ENCODE peak calls at places on chromosomes 2 and 18, in four cellular contexts. G is K562, M is SK-N-SH, B is GM12878. U is an unnamed sample.

GRCh38 chr2:119218478-119219064 is 5.1 kb upstream of the STEAP3 start:
- DNase-seq in B (no peak), M (no peak), G (peak; percentile 76), U (no peak)

GRCh38 chr2:192828175-192828574 is 633.4 kb upstream of the TMEFF2 start:
- DNase-seq in G (no peak), B (no peak), M (no peak), U (no peak)

GRCh38 chr18:57806201-57806890 is 3.2 kb upstream of the ATP8B1 start:
- DNase-seq in M (no peak), B (no peak), G (no peak), U (no peak)

GRCh38 chr18:35084494-35085449 is 43.6 kb downstream of the MAPRE2 start:
- DNase-seq in G (no peak), M (no peak), B (no peak), U (no peak)

GRCh38 chr2:38013158-38013752 is 62.7 kb downstream of the CYP1B1 start:
- DNase-seq in M (no peak), G (no peak), B (no peak), U (no peak)

GRCh38 chr2:129443235-129443884 is 536.1 kb upstream of the RAB6C start:
- DNase-seq in B (no peak), G (no peak), M (no peak), U (no peak)

GRCh38 chr2:36478999-36479398 is 119.0 kb downstream of the FEZ2 start:
- DNase-seq in B (no peak), G (peak; percentile 24), M (no peak), U (no peak)

GRCh38 chr2:207121784-207122183 is 44.0 kb downstream of the KLF7 start:
- DNase-seq in B (no peak), M (no peak), G (no peak), U (no peak)

GRCh38 chr2:224843141-224843540 is 127.0 kb upstream of the CCDC195 start:
- DNase-seq in B (no peak), M (no peak), G (no peak), U (no peak)

GRCh38 chr2:213766062-213766461 is 481.8 kb downstream of the SPAG16 start:
- DNase-seq in G (no peak), M (no peak), B (no peak), U (no peak)

GRCh38 chr18:79911009-79911870 is 40.2 kb downstream of the SLC66A2 start:
- DNase-seq in M (no peak), B (no peak), G (no peak), U (no peak)

GRCh38 chr18:79914614-79915160 is 36.8 kb downstream of the SLC66A2 start:
- DNase-seq in M (no peak), G (no peak), B (no peak), U (no peak)

GRCh38 chr18:79912409-79912991 is 39.0 kb downstream of the SLC66A2 start:
- DNase-seq in B (no peak), M (no peak), G (no peak), U (no peak)

GRCh38 chr18:79911871-79912270 is 39.6 kb downstream of the SLC66A2 start:
- DNase-seq in M (no peak), G (no peak), B (no peak), U (no peak)

DNA sequence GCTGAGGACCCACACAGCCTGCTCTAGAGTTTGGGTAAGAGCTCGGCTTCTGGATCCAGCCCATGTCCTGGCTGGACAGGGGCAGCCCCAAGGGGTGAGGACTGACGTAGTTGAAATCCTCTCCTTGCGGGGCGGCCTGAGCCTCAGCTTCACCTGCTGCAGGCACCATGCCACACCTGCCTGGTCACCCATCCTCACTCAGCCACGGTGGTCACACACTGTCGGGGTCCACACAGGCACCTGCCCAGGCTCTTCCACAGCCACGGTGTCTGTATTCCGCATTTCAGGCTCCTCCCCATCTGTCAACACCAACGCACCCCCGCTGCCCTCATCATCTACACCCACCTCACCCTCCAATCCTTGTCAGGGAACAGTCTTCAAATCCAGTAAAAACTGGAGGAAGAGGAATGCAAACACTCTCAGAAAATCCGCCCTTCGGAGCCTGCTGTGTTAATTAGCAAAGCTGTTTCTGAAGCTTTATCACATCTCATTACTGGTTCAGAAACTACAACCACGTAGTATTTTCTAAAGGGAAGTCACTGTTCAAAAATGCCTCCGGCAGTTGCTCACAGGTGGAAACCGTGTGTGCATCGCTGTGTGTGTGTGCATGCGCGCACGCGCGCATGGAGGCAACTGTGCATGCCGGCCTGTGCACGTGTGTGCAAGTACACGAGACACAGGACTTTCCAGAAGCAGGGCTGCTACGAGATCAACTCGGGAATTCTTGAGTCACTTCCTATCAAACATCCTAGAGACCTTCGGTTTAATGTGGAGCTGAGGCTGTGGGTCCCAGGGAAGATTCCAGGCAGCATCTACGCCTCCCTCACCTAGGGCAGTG is 38.2 kb downstream of the SLC66A2 start:
- DNase-seq in G (no peak), B (no peak), M (no peak), U (no peak)
- TF ChIP-seq USF2 in G (no peak), B (no peak), M (no peak), U (no peak)

DNA sequence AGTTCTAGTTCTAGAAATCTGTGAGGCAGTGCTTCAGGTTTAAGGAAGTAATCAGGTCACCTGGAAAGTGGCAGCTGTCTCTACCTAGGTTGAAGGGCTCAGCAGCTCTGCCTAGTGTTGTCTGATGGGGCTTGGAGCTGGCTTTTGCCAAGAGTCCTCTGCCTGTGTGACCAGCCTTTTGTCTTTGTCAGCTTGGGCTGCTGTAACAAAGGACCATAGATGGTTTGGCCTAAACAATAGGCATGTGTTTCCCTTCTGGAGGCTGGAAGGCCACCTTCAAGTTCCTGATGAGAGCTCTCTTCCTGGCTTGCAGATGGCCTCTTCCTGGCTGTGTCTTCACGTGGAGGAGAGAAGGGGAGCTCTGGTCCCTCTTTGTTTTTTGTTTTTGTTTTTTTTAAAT is 13.3 kb downstream of the UBE2F start:
- DNase-seq in G (no peak), B (no peak), M (no peak), U (no peak)
- TF ChIP-seq USF1 in G (no peak), B (no peak), M (no peak), U (no peak)

DNA sequence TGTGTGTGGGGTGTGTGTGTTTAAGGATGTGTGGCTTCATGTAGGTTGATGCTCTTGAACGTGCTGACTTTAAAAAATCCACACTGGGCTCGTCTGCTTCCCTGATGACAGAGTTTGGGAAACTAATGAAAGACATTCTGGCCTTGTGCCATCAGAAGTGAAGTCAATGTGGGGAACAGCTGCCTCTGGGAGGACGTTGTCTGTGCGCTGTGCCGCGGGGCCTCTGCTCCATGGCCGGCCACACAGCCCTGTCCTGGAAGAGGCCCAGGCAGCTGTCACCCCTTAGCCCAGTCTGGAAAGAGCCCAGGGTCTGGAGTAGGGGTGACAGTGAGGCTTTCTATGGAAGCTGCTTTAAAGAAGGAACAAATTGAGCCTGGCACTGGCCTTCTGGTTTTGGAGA is 155.8 kb downstream of the SH3RF3 start:
- DNase-seq in B (no peak), M (peak; percentile 79), G (no peak), U (no peak)
- TF ChIP-seq USF2 in B (no peak), M (no peak), G (no peak), U (no peak)

GRCh38 chr2:96159084-96159830 is 14.0 kb upstream of the DUSP2 start:
- DNase-seq in M (no peak), B (no peak), G (no peak), U (no peak)
- TF ChIP-seq USF1 in M (no peak), B (no peak), G (no peak), U (no peak)

DNA sequence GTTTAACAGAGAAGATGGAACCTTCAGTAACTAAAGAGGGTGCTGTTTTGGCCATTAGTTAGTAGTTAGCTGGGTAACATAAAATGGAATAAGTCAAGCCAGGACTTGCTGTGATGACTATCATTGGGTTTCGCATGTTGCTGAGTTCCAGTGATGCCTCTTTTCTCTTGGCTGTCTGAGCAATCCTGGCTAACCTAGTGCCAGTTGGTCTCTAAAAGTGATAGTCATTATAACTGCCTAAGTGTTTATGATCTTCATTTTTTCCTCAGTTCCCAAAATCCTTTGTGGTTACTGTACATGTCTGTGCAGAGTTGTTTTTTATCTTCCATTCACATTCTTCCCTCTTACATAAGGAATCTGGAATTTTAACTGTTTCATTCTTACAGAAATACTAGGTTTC is 33.4 kb downstream of the WDR43 start:
- DNase-seq in B (no peak), G (no peak), M (no peak), U (no peak)
- TF ChIP-seq USF2 in B (no peak), G (no peak), M (no peak), U (no peak)

DNA sequence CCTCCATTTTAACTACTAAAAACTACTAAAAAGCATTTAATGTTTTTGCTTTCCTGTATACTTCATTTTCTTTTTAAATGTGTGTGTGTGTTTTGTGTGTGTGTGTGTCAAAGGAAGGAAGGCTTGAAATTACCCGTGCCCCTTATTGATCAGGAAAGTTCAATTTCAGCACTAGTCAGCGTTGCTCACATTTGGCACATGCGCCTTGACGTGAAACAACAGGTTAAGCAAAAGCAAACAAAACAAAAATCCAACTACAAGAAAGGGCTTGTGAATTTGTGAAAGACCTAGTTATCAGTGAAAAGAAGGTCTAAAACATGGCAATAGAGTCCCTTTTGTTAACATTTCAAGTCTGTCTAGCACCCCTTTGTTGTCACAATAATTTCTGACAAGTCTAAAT is 72.5 kb downstream of the KCNH7 start:
- DNase-seq in G (no peak), B (no peak), M (no peak), U (no peak)
- TF ChIP-seq USF1 in G (no peak), B (no peak), M (no peak), U (no peak)

GRCh38 chr18:63237911-63238710 is 81.5 kb downstream of the BCL2 start:
- DNase-seq in G (no peak), B (no peak), M (no peak), U (peak; percentile 43)
- TF ChIP-seq USF2 in G (no peak), B (no peak), M (no peak), U (no peak)

GRCh38 chr2:46389417-46389916 is 89.9 kb upstream of the TMEM247 start:
- DNase-seq in M (no peak), G (no peak), B (no peak), U (no peak)
- TF ChIP-seq USF1 in M (no peak), G (no peak), B (no peak), U (no peak)

GRCh38 chr18:25365242-25365641 is 13.3 kb upstream of the ZNF521 start:
- DNase-seq in B (no peak), M (no peak), G (no peak), U (no peak)
- TF ChIP-seq USF2 in B (no peak), M (no peak), G (no peak), U (no peak)

DNA sequence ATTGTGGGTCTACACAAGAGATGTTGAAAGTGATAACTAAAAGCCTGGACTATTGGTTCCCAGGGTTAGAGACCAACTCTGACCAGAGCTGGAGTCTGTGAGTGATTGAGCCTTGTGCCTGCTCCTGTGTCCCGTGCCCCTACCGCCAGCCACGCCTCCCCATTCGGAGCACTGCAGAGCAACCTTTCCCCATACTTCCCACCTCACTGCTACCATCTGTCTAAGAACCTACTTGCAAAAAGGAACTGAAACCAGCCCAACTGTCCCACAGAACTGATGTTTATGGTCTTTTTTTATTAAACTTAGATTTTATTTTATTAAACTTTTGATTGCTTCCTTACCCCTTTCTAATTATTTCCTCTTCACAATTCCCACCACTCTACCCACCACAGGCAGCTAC is 300.3 kb upstream of the MGAT5 start:
- DNase-seq in B (peak; percentile 51), G (no peak), M (no peak), U (no peak)
- TF ChIP-seq USF1 in B (no peak), G (no peak), M (no peak), U (no peak)